ENCODE peak calls at places on chromosomes 13 and 19, in six cellular contexts. Z is stimulated activated CD8-positive, alpha-beta memory T cell treated with anti-CD3 and anti-CD28 coated beads, Interleukin-12 subunit alpha, Interleukin-12 subunit beta, amount 100 ng/mL, for 1 hour; B is NCI-H187 treated with DMSO at 0.1 percent for 48 hours; W is cerebellar cortex; D is tibial nerve; R is NCI-H748 treated with DMSO at 0.1 percent for 48 hours. Q is an unnamed sample.

GRCh38 chr19:1379961-1380489 is 3.7 kb upstream of the NDUFS7 start:
- DNase-seq in Z (no peak), B (no peak), W (no peak), D (no peak), R (no peak), Q (no peak)

GRCh38 chr13:42266464-42266863 is 5.5 kb upstream of the AKAP11 start:
- DNase-seq in Z (no peak), B (no peak), W (no peak), D (no peak), R (no peak), Q (no peak)

GRCh38 chr13:33123066-33123940 is 107.1 kb downstream of the KL start:
- DNase-seq in Z (no peak), B (no peak), W (no peak), D (peak), R (peak), Q (no peak)

GRCh38 chr19:39363909-39364457 is 21.8 kb downstream of the SAMD4B start:
- DNase-seq in Z (no peak), B (no peak), W (no peak), D (peak), R (no peak), Q (no peak)

GRCh38 chr19:42468273-42468796 is 25.6 kb upstream of the CXCL17 start:
- DNase-seq in Z (no peak), B (no peak), W (no peak), D (no peak), R (no peak), Q (no peak)

GRCh38 chr13:28716511-28716910 is 2.3 kb downstream of the SLC46A3 start:
- DNase-seq in Z (no peak), B (no peak), W (peak), D (no peak), R (no peak), Q (no peak)

GRCh38 chr13:92103673-92104296 is 705.4 kb downstream of the GPC5 start:
- DNase-seq in Z (no peak), B (no peak), W (no peak), D (no peak), R (peak), Q (no peak)

GRCh38 chr13:21675095-21676007 is 4.5 kb downstream of the FGF9 start:
- DNase-seq in Z (no peak), B (no peak), W (peak), D (no peak), R (peak), Q (no peak)

GRCh38 chr13:27522847-27523246 is 72.5 kb upstream of the MTIF3 start:
- DNase-seq in Z (no peak), B (no peak), W (no peak), D (no peak), R (no peak), Q (no peak)

GRCh38 chr13:49357694-49358093 is 86.2 kb downstream of the CAB39L start:
- DNase-seq in Z (no peak), B (no peak), W (no peak), D (no peak), R (no peak), Q (no peak)

GRCh38 chr13:22427041-22427440 is 753.7 kb upstream of the SGCG start:
- DNase-seq in Z (no peak), B (no peak), W (no peak), D (no peak), R (no peak), Q (no peak)

GRCh38 chr13:51803018-51803417 is 945 bp downstream of the DHRS12 start:
- DNase-seq in Z (no peak), B (no peak), W (no peak), D (no peak), R (peak), Q (peak)

GRCh38 chr13:32001392-32001768 is 30.2 kb upstream of the FRY start:
- DNase-seq in Z (no peak), B (no peak), W (peak), D (no peak), R (peak), Q (no peak)

GRCh38 chr19:39582442-39582841 is 19.9 kb upstream of the LGALS13 start:
- DNase-seq in Z (no peak), B (no peak), W (no peak), D (no peak), R (no peak), Q (no peak)

GRCh38 chr13:105990256-105990958 is 545.1 kb downstream of the EFNB2 start:
- DNase-seq in Z (no peak), B (no peak), W (no peak), D (no peak), R (no peak), Q (no peak)

GRCh38 chr13:108927615-108928014 is 298.2 kb downstream of the MYO16 start:
- DNase-seq in Z (no peak), B (no peak), W (no peak), D (no peak), R (no peak), Q (no peak)

GRCh38 chr19:29697523-29698261 is 17.4 kb downstream of the C19orf12 start:
- DNase-seq in Z (no peak), B (no peak), W (no peak), D (no peak), R (no peak), Q (no peak)

GRCh38 chr19:45779231-45780145 is 2.8 kb downstream of the DMPK start:
- DNase-seq in Z (peak), B (peak), W (peak), D (peak), R (peak), Q (no peak)

Q was measured in NK-92 treated with Interleukin-12 subunit alpha and Interleukin-12 subunit beta, amount 100 ng/mL, for 24 hours.